ENCODE peak calls at places on chromosomes 12 and 14, in six cellular contexts. H is IMR-90, I is neuronal stem cell, U is mesenchymal stem cell, O is mesendoderm, B is H1. M is an unnamed sample.

GRCh38 chr12:103821773-103822172 is 19.3 kb downstream of the NT5DC3 start:
- DNase-seq in U (no peak), O (no peak), B (no peak), H (peak), I (no peak), M (no peak)

GRCh38 chr12:1668833-1669543 is 21.9 kb upstream of the ADIPOR2 start:
- DNase-seq in U (peak), I (no peak), B (no peak), O (no peak), H (no peak), M (peak)

GRCh38 chr12:6724409-6724797 is 557 bp downstream of the COPS7A start:
- DNase-seq in H (peak), I (no peak), U (no peak), B (no peak), O (peak), M (no peak)

GRCh38 chr12:80188566-80188965 is 89.2 kb downstream of the OTOGL start:
- DNase-seq in U (peak), H (peak), B (no peak), O (no peak), I (no peak), M (no peak)

GRCh38 chr12:89259831-89260230 is 92.5 kb downstream of the DUSP6 start:
- DNase-seq in O (no peak), H (peak), I (no peak), B (no peak), U (no peak), M (no peak)

GRCh38 chr12:59372971-59373370 is 222.9 kb upstream of the SLC16A7 start:
- DNase-seq in O (peak), U (peak), B (no peak), H (peak), I (no peak), M (no peak)

GRCh38 chr12:18578191-18578590 is 159.6 kb downstream of the PLCZ1 start:
- DNase-seq in I (no peak), B (no peak), O (no peak), U (peak), H (peak), M (peak)

GRCh38 chr12:34206061-34206785 is 183.9 kb downstream of the ALG10 start:
- DNase-seq in U (no peak), B (no peak), O (no peak), H (no peak), I (no peak), M (no peak)

GRCh38 chr12:121499929-121500793 is 80.7 kb downstream of the KDM2B start:
- DNase-seq in O (peak), H (peak), U (peak), I (peak), B (peak), M (peak)

GRCh38 chr12:63918788-63919300 is 74.3 kb downstream of the SRGAP1 start:
- DNase-seq in O (no peak), U (peak), B (no peak), I (no peak), H (peak), M (no peak)

GRCh38 chr12:117685115-117685926 is 283.5 kb downstream of the KSR2 start:
- DNase-seq in H (no peak), U (peak), B (peak), I (peak), O (peak), M (peak)

GRCh38 chr12:40107803-40108620 is 2.1 kb upstream of the SLC2A13 start:
- DNase-seq in I (no peak), B (no peak), O (no peak), U (no peak), H (no peak), M (no peak)

GRCh38 chr14:55715889-55716288 is 135.9 kb downstream of the KTN1 start:
- DNase-seq in U (peak), I (no peak), O (peak), H (peak), B (no peak), M (peak)

GRCh38 chr12:100348657-100349454 is 8.0 kb upstream of the SLC17A8 start:
- DNase-seq in B (no peak), H (peak), U (peak), I (peak), O (peak), M (peak)

GRCh38 chr14:24952851-24953666 is 96.9 kb downstream of the STXBP6 start:
- DNase-seq in H (peak), B (no peak), U (no peak), I (no peak), O (peak), M (no peak)

GRCh38 chr12:8032242-8033152 is at the start of gene FOXJ2:
- DNase-seq in H (peak), O (peak), I (peak), B (peak), U (peak), M (peak)

GRCh38 chr12:61667676-61668075 is 592.5 kb upstream of the USP15 start:
- DNase-seq in H (no peak), U (peak), O (no peak), B (no peak), I (no peak), M (no peak)

GRCh38 chr12:93244514-93245077 is 133.1 kb upstream of the NUDT4 start:
- DNase-seq in H (no peak), O (no peak), U (no peak), I (no peak), B (no peak), M (no peak)

GRCh38 chr14:69643430-69644200 is 32.2 kb downstream of the SUSD6 start:
- DNase-seq in O (no peak), H (peak), I (no peak), U (no peak), B (no peak), M (no peak)

GRCh38 chr12:89783321-89784060 is 74.9 kb upstream of the ATP2B1 start:
- DNase-seq in H (peak), I (no peak), B (no peak), O (no peak), U (peak), M (no peak)

GRCh38 chr12:8493084-8493483 is 20.2 kb upstream of the CLEC4D start:
- DNase-seq in U (peak), H (no peak), B (no peak), O (no peak), I (no peak), M (no peak)

GRCh38 chr14:59202031-59202430 is 13.6 kb downstream of the DAAM1 start:
- DNase-seq in B (no peak), U (no peak), I (no peak), O (no peak), H (no peak), M (no peak)
- H2AK5ac ChIP-seq in B (no peak), U (no peak), I (no peak), O (no peak), H (no peak), M (no peak)

GRCh38 chr12:67541625-67541991 is 106.9 kb upstream of the DYRK2 start:
- DNase-seq in U (no peak), I (no peak), O (no peak), H (no peak), B (no peak), M (no peak)

GRCh38 chr12:67540920-67541624 is 107.5 kb upstream of the DYRK2 start:
- DNase-seq in H (peak), O (no peak), B (no peak), U (no peak), I (no peak), M (peak)

GRCh38 chr12:67543371-67543770 is 105.2 kb upstream of the DYRK2 start:
- DNase-seq in H (no peak), O (no peak), U (no peak), I (no peak), B (no peak), M (no peak)

GRCh38 chr12:67539946-67540345 is 108.6 kb upstream of the DYRK2 start:
- DNase-seq in H (no peak), U (no peak), I (no peak), O (no peak), B (no peak), M (no peak)

DNA sequence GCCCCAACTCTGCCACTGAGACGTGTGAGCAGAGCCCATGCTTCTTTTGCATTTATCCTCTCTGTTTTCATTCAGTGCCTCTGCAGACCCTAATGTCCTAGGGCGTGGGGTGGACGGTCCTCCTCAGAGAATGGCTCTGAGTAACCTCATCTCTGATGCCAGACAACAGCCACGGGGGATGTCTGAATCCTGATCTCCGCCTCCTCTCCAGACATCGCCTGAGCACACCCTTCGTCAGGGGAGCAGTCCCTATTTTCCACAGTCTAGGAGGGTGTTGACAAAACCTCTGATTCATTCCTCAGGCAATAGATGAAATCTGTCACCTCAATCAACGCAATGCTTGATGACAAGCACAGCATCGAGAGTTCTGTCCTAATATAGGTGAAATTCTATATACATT is 109.2 kb upstream of the DYRK2 start:
- DNase-seq in I (no peak), O (no peak), U (no peak), H (no peak), B (no peak), M (no peak)
- H3K4me3 ChIP-seq in I (no peak), O (no peak), U (no peak), H (no peak), B (no peak), M (no peak)

DNA sequence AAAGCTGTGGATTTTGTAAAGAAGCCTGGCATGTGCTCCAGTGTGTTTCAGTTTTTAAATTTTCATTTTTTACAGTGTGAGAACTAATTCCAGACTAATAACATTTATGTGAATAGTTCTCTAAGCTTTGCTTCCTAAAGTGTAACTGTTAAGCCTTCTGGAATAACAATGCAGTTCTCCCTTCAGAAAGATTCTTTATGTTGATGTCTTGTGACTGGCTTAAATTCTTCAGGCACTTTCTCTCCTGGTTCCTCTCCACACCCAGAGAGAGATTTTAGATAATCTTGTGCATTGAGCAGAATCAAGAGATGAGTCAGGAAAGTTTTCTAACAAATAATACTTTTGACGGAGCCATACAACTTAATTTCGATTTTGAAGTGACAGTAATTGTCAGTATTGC is 118.5 kb downstream of the RAD51B start:
- DNase-seq in H (no peak), B (no peak), U (no peak), O (no peak), I (no peak), M (no peak)
- H2AK5ac ChIP-seq in H (no peak), B (no peak), U (peak), O (no peak), I (no peak), M (no peak)

DNA sequence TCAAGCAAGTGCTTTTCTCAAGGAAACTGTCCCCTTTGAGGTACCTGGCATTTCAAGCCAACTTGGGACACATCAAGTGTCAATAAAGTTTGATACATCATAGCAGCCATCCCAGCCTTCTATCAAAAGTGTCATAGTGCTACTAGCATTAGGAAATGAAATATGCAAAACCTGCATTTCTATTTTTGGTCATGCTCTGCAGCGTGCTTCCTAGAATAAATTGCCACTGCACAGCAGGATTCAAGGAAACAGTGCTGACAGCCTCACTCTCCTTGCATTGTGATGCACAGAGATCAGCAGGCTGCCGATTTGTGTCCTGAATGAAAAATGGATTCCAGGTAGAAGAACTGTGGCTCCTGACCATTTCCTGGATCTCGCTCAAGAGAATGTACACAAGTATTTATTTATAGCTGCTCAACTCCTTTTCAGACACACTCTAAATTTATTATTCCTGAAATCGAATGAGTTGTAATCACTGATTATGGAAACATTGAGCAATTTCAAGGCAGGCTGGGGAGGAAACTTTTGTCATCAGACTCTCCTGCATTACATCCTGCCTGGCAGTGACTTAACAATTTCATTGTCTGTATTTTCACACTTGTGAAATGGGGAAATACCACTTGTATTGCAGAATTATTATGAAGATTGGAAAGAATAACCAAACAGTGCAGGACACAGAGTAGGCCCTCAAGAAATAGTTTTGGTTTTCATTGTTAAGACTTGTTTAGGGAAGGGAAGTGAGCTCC is 120.9 kb downstream of the SLC38A6 start:
- DNase-seq in H (peak), O (peak), I (no peak), B (peak), U (peak), M (peak)
- H3K4me3 ChIP-seq in H (no peak), O (no peak), I (no peak), B (no peak), U (no peak), M (no peak)

GRCh38 chr14:23546450-23547035 is 5.0 kb downstream of the ZFHX2 start:
- DNase-seq in I (no peak), O (no peak), U (no peak), H (no peak), B (no peak), M (no peak)

GRCh38 chr14:23550131-23550826 is 1.3 kb downstream of the ZFHX2 start:
- DNase-seq in O (peak), U (no peak), H (no peak), B (no peak), I (no peak), M (no peak)

GRCh38 chr14:23545740-23546411 is 5.7 kb downstream of the ZFHX2 start:
- DNase-seq in B (no peak), O (no peak), H (no peak), I (no peak), U (no peak), M (no peak)

GRCh38 chr14:23548351-23549318 is 2.9 kb downstream of the ZFHX2 start:
- DNase-seq in H (peak), O (peak), I (no peak), U (no peak), B (no peak), M (no peak)

DNA sequence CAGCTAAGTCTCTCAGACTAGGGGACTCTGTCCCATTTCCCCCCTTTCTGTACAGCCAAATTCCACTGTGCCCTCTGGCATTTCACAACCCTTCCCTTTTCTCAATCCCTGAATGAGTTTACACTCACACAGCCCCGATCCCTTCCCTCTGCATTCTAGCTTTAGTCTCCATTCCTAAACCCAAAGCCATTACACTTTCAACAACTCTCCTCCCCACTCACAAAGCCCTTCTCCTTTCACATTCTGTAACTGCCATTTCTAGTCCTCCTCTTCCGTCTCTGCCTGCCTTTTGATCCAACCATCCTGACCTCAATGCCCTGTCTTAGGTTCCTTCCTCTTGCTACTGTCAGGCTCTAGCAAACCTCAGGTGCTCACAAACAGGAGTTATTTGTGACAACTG is 3.6 kb downstream of the ZFHX2 start:
- DNase-seq in I (no peak), B (no peak), U (no peak), O (peak), H (no peak), M (no peak)
- H2AK5ac ChIP-seq in I (no peak), B (peak), U (no peak), O (no peak), H (peak), M (no peak)

DNA sequence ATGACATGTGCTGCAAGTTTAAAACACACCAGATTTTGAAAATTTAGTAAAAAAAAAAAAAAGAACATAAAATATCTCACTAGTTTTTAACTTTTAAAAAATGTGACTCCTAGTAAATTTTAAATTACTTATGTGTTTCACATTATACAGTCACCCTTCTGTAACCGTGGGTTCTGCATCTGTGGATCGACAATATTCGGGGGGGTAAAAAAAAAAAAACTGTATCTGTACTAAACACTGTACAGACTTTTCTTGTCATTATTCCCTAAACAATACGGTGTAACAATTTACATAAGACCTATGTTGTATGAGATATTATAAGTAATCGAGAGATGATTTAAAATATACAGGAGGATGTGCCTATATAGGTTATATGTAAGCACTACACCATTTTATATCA is 3.2 kb downstream of the DDX24 start:
- DNase-seq in H (no peak), O (no peak), U (no peak), I (no peak), B (no peak), M (no peak)
- H3K4me3 ChIP-seq in H (no peak), O (no peak), U (peak), I (no peak), B (no peak), M (no peak)

DNA sequence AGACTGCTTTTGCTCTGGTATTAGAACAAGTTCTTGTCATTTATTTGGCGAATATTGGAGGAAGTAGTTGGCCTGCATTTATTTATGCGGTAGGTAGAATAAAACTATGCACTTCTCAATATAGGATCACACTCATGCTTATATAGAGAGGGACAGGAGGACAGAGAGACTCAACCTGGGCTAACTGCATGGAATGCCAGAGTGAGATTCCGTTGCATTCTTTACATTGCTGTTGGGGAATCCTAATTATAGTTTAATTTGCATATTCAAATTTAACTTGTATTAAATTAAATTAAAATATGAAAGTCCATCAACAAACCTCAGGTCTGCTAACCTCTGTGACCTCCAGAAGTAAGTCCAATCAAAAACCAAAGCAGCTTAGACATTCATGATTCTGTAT is 26.6 kb downstream of the OR10G3 start:
- DNase-seq in O (peak), B (no peak), U (no peak), H (no peak), I (no peak), M (no peak)
- H2AK5ac ChIP-seq in O (no peak), B (no peak), U (no peak), H (no peak), I (no peak), M (no peak)

GRCh38 chr14:47675489-47676300 is at the start of gene MDGA2:
- DNase-seq in U (peak), I (peak), H (no peak), O (peak), B (peak), M (no peak)

GRCh38 chr14:47674546-47675238 is 713 bp downstream of the MDGA2 start:
- DNase-seq in I (peak), H (no peak), B (peak), O (peak), U (peak), M (no peak)

GRCh38 chr14:47675239-47675488 is 241 bp downstream of the MDGA2 start:
- DNase-seq in O (no peak), I (no peak), B (no peak), U (no peak), H (no peak), M (no peak)

GRCh38 chr14:47676301-47676617 is 854 bp upstream of the MDGA2 start:
- DNase-seq in U (no peak), H (no peak), O (no peak), B (no peak), I (no peak), M (no peak)

DNA sequence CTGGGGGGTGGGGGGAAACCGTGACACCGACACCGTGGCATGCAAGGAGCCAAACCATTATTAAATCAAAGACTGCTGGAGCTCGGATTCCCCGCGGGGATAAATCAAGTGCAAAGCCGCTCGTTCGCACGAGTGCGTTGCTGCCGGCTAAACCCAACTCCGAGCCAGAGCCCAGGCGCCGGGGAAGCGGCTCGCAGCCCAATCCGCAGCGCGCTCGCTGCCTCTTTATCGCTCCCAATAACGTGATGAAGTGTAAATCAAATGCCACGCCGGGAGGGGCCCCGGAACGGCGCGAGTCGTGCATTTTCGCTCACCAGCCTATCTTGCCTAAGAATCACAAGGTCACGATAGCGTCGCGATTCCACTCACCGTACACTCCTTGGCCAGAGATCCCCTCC is 1.3 kb downstream of the MDGA2 start:
- DNase-seq in H (no peak), O (peak), B (peak), I (no peak), U (peak), M (no peak)
- H3K4me3 ChIP-seq in H (no peak), O (peak), B (peak), I (peak), U (peak), M (peak)

M was measured in trophoblast cell.